ENCODE peak calls at places on chromosomes 7 and 10, in eight cellular contexts. One of them, this sample, is unnamed.

GRCh38 chr7:97002555-97003261 is 2.6 kb upstream of the DLX6 start:
- DNase-seq in effector memory CD8-positive, alpha-beta T cell: no peak
- DNase-seq in uterus: no peak
- DNase-seq in T1000: no peak
- DNase-seq in neural crest cell: no peak
- DNase-seq in K562: no peak
- DNase-seq in tibial nerve: no peak
- DNase-seq in T follicular helper cell: no peak
- DNase-seq in this sample: no peak

GRCh38 chr7:117901089-117901797 is 28.0 kb upstream of the CTTNBP2 start:
- DNase-seq in T follicular helper cell: no peak
- DNase-seq in neural crest cell: no peak
- DNase-seq in T1000: no peak
- DNase-seq in uterus: no peak
- DNase-seq in effector memory CD8-positive, alpha-beta T cell: no peak
- DNase-seq in K562: no peak
- DNase-seq in tibial nerve: no peak
- DNase-seq in this sample: no peak

GRCh38 chr10:102450374-102451104 is 804 bp downstream of the C10orf95 start:
- DNase-seq in uterus: peak
- DNase-seq in neural crest cell: peak
- DNase-seq in tibial nerve: peak
- DNase-seq in T1000: peak
- DNase-seq in effector memory CD8-positive, alpha-beta T cell: peak
- DNase-seq in T follicular helper cell: peak
- DNase-seq in K562: peak
- DNase-seq in this sample: peak

GRCh38 chr7:90764848-90765570 is 168.9 kb downstream of the CDK14 start:
- DNase-seq in tibial nerve: no peak
- DNase-seq in T follicular helper cell: no peak
- DNase-seq in K562: no peak
- DNase-seq in uterus: no peak
- DNase-seq in T1000: no peak
- DNase-seq in effector memory CD8-positive, alpha-beta T cell: no peak
- DNase-seq in neural crest cell: no peak
- DNase-seq in this sample: no peak

GRCh38 chr7:137151056-137151731 is 192.3 kb downstream of the PTN start:
- DNase-seq in neural crest cell: no peak
- DNase-seq in tibial nerve: no peak
- DNase-seq in T1000: no peak
- DNase-seq in effector memory CD8-positive, alpha-beta T cell: no peak
- DNase-seq in K562: no peak
- DNase-seq in uterus: no peak
- DNase-seq in T follicular helper cell: no peak
- DNase-seq in this sample: no peak

GRCh38 chr10:47311193-47311899 is 10.9 kb upstream of the GDF2 start:
- DNase-seq in uterus: no peak
- DNase-seq in effector memory CD8-positive, alpha-beta T cell: peak
- DNase-seq in T1000: no peak
- DNase-seq in K562: peak
- DNase-seq in T follicular helper cell: peak
- DNase-seq in neural crest cell: no peak
- DNase-seq in tibial nerve: no peak
- DNase-seq in this sample: no peak

GRCh38 chr10:47009215-47009838 is 98.1 kb downstream of the PTPN20 start:
- DNase-seq in effector memory CD8-positive, alpha-beta T cell: no peak
- DNase-seq in neural crest cell: no peak
- DNase-seq in T1000: no peak
- DNase-seq in K562: no peak
- DNase-seq in tibial nerve: no peak
- DNase-seq in T follicular helper cell: no peak
- DNase-seq in uterus: no peak
- DNase-seq in this sample: no peak

GRCh38 chr10:71531485-71532446 is 135.0 kb downstream of the CDH23 start:
- DNase-seq in neural crest cell: no peak
- DNase-seq in effector memory CD8-positive, alpha-beta T cell: no peak
- DNase-seq in K562: no peak
- DNase-seq in tibial nerve: no peak
- DNase-seq in T follicular helper cell: no peak
- DNase-seq in uterus: no peak
- DNase-seq in T1000: no peak
- DNase-seq in this sample: no peak

GRCh38 chr7:65239707-65240352 is 133.8 kb upstream of the ZNF92 start:
- DNase-seq in effector memory CD8-positive, alpha-beta T cell: no peak
- DNase-seq in K562: no peak
- DNase-seq in T follicular helper cell: no peak
- DNase-seq in uterus: no peak
- DNase-seq in tibial nerve: no peak
- DNase-seq in T1000: no peak
- DNase-seq in neural crest cell: peak
- DNase-seq in this sample: no peak

GRCh38 chr7:50633414-50633710 is 68.2 kb upstream of the DDC start:
- DNase-seq in effector memory CD8-positive, alpha-beta T cell: no peak
- DNase-seq in T1000: no peak
- DNase-seq in tibial nerve: no peak
- DNase-seq in T follicular helper cell: no peak
- DNase-seq in neural crest cell: no peak
- DNase-seq in uterus: no peak
- DNase-seq in K562: no peak
- DNase-seq in this sample: no peak

GRCh38 chr7:42189535-42189934 is 47.5 kb downstream of the GLI3 start:
- DNase-seq in T1000: no peak
- DNase-seq in T follicular helper cell: no peak
- DNase-seq in uterus: no peak
- DNase-seq in tibial nerve: no peak
- DNase-seq in K562: no peak
- DNase-seq in effector memory CD8-positive, alpha-beta T cell: no peak
- DNase-seq in neural crest cell: no peak
- DNase-seq in this sample: peak

GRCh38 chr10:103395754-103396066 is 565 bp downstream of the ATP5MK start:
- DNase-seq in effector memory CD8-positive, alpha-beta T cell: no peak
- DNase-seq in tibial nerve: no peak
- DNase-seq in T1000: no peak
- DNase-seq in K562: no peak
- DNase-seq in T follicular helper cell: no peak
- DNase-seq in uterus: no peak
- DNase-seq in neural crest cell: no peak
- DNase-seq in this sample: peak

GRCh38 chr10:110540038-110540437 is 27.5 kb upstream of the SMC3 start:
- DNase-seq in neural crest cell: no peak
- DNase-seq in uterus: no peak
- DNase-seq in K562: no peak
- DNase-seq in T follicular helper cell: no peak
- DNase-seq in tibial nerve: no peak
- DNase-seq in effector memory CD8-positive, alpha-beta T cell: no peak
- DNase-seq in T1000: no peak
- DNase-seq in this sample: no peak

GRCh38 chr10:116015922-116016321 is 257.1 kb downstream of the GFRA1 start:
- DNase-seq in T1000: no peak
- DNase-seq in K562: no peak
- DNase-seq in neural crest cell: no peak
- DNase-seq in uterus: no peak
- DNase-seq in tibial nerve: no peak
- DNase-seq in T follicular helper cell: no peak
- DNase-seq in effector memory CD8-positive, alpha-beta T cell: no peak
- DNase-seq in this sample: no peak

GRCh38 chr10:89738551-89739209 is 37.3 kb downstream of the KIF20B start:
- DNase-seq in uterus: no peak
- DNase-seq in neural crest cell: no peak
- DNase-seq in tibial nerve: no peak
- DNase-seq in K562: no peak
- DNase-seq in effector memory CD8-positive, alpha-beta T cell: no peak
- DNase-seq in T1000: no peak
- DNase-seq in T follicular helper cell: no peak
- DNase-seq in this sample: no peak

GRCh38 chr7:123916240-123916724 is 8.8 kb upstream of the SPAM1 start:
- DNase-seq in uterus: no peak
- DNase-seq in T1000: no peak
- DNase-seq in neural crest cell: no peak
- DNase-seq in tibial nerve: no peak
- DNase-seq in effector memory CD8-positive, alpha-beta T cell: no peak
- DNase-seq in T follicular helper cell: no peak
- DNase-seq in K562: no peak
- DNase-seq in this sample: peak

GRCh38 chr7:155187061-155187785 is 110.5 kb upstream of the INSIG1 start:
- DNase-seq in neural crest cell: no peak
- DNase-seq in T follicular helper cell: no peak
- DNase-seq in tibial nerve: no peak
- DNase-seq in effector memory CD8-positive, alpha-beta T cell: no peak
- DNase-seq in uterus: no peak
- DNase-seq in T1000: no peak
- DNase-seq in K562: no peak
- DNase-seq in this sample: no peak

GRCh38 chr7:114790526-114790925 is 131.4 kb upstream of the MDFIC start:
- DNase-seq in T1000: no peak
- DNase-seq in uterus: no peak
- DNase-seq in neural crest cell: no peak
- DNase-seq in tibial nerve: no peak
- DNase-seq in K562: no peak
- DNase-seq in effector memory CD8-positive, alpha-beta T cell: no peak
- DNase-seq in T follicular helper cell: no peak
- DNase-seq in this sample: peak

GRCh38 chr7:130208511-130208910 is 851 bp downstream of the SSMEM1 start:
- DNase-seq in T follicular helper cell: no peak
- DNase-seq in T1000: no peak
- DNase-seq in uterus: no peak
- DNase-seq in neural crest cell: no peak
- DNase-seq in tibial nerve: no peak
- DNase-seq in K562: no peak
- DNase-seq in effector memory CD8-positive, alpha-beta T cell: no peak
- DNase-seq in this sample: no peak

GRCh38 chr7:155569681-155570080 is 23.3 kb upstream of the CNPY1 start:
- DNase-seq in neural crest cell: no peak
- DNase-seq in T follicular helper cell: no peak
- DNase-seq in uterus: no peak
- DNase-seq in T1000: no peak
- DNase-seq in tibial nerve: no peak
- DNase-seq in effector memory CD8-positive, alpha-beta T cell: no peak
- DNase-seq in K562: no peak
- DNase-seq in this sample: no peak

GRCh38 chr7:140607441-140607989 is 33.1 kb downstream of the DENND2A start:
- DNase-seq in uterus: peak
- DNase-seq in K562: no peak
- DNase-seq in effector memory CD8-positive, alpha-beta T cell: no peak
- DNase-seq in tibial nerve: no peak
- DNase-seq in T1000: peak
- DNase-seq in neural crest cell: no peak
- DNase-seq in T follicular helper cell: no peak
- DNase-seq in this sample: no peak

GRCh38 chr7:116553168-116553567 is 28.3 kb downstream of the CAV1 start:
- DNase-seq in K562: no peak
- DNase-seq in effector memory CD8-positive, alpha-beta T cell: no peak
- DNase-seq in T1000: no peak
- DNase-seq in tibial nerve: no peak
- DNase-seq in uterus: no peak
- DNase-seq in neural crest cell: no peak
- DNase-seq in T follicular helper cell: no peak
- DNase-seq in this sample: no peak

GRCh38 chr10:110388682-110389052 is 83.9 kb upstream of the SMNDC1 start:
- DNase-seq in uterus: no peak
- DNase-seq in K562: peak
- DNase-seq in effector memory CD8-positive, alpha-beta T cell: no peak
- DNase-seq in neural crest cell: no peak
- DNase-seq in tibial nerve: no peak
- DNase-seq in T1000: no peak
- DNase-seq in T follicular helper cell: no peak
- DNase-seq in this sample: no peak

GRCh38 chr10:2985729-2986232 is 81.6 kb upstream of the PFKP start:
- DNase-seq in K562: no peak
- DNase-seq in uterus: no peak
- DNase-seq in neural crest cell: no peak
- DNase-seq in effector memory CD8-positive, alpha-beta T cell: no peak
- DNase-seq in T1000: no peak
- DNase-seq in T follicular helper cell: no peak
- DNase-seq in tibial nerve: no peak
- DNase-seq in this sample: no peak

GRCh38 chr7:127738859-127739258 is 86.9 kb downstream of the SND1 start:
- DNase-seq in tibial nerve: no peak
- DNase-seq in K562: no peak
- DNase-seq in effector memory CD8-positive, alpha-beta T cell: no peak
- DNase-seq in T1000: no peak
- DNase-seq in neural crest cell: no peak
- DNase-seq in uterus: no peak
- DNase-seq in T follicular helper cell: no peak
- DNase-seq in this sample: no peak

GRCh38 chr7:39252916-39253315 is 275.2 kb downstream of the POU6F2 start:
- DNase-seq in T1000: no peak
- DNase-seq in effector memory CD8-positive, alpha-beta T cell: no peak
- DNase-seq in K562: no peak
- DNase-seq in neural crest cell: no peak
- DNase-seq in T follicular helper cell: no peak
- DNase-seq in uterus: no peak
- DNase-seq in tibial nerve: no peak
- DNase-seq in this sample: no peak

GRCh38 chr7:88396295-88396947 is 89.7 kb upstream of the STEAP4 start:
- DNase-seq in neural crest cell: no peak
- DNase-seq in T1000: no peak
- DNase-seq in K562: no peak
- DNase-seq in tibial nerve: no peak
- DNase-seq in T follicular helper cell: no peak
- DNase-seq in uterus: no peak
- DNase-seq in effector memory CD8-positive, alpha-beta T cell: no peak
- DNase-seq in this sample: no peak